ENCODE peak calls at places on chromosomes 3 and 15, in seven cellular contexts. N is anterior cingulate cortex, J is colonic mucosa, Z is upper lobe of right lung, T is left cardiac atrium, C is HT-29, I is HEK293T. E is an unnamed sample.

GRCh38 chr15:78667578-78668236 is 26.7 kb upstream of the CHRNB4 start:
- DNase-seq in N (no peak), J (no peak), Z (no peak), T (no peak), C (no peak), I (no peak), E (no peak)

GRCh38 chr3:174440741-174441587 is 418.2 kb upstream of the NAALADL2 start:
- DNase-seq in N (peak), J (peak), Z (peak), T (peak), C (peak), I (peak), E (peak)

GRCh38 chr15:90667063-90667754 is 49.9 kb upstream of the BLM start:
- DNase-seq in N (no peak), J (no peak), Z (peak), T (no peak), C (no peak), I (no peak), E (no peak)

GRCh38 chr3:45938043-45938435 is 5.2 kb upstream of the CXCR6 start:
- DNase-seq in N (no peak), J (no peak), Z (no peak), T (no peak), C (no peak), I (no peak), E (no peak)

GRCh38 chr15:68205949-68206539 is 912 bp upstream of the CALML4 start:
- DNase-seq in N (no peak), J (peak), Z (peak), T (peak), C (peak), I (no peak), E (peak)

GRCh38 chr3:9422712-9423424 is 25.5 kb downstream of the SETD5 start:
- DNase-seq in N (peak), J (peak), Z (no peak), T (peak), C (peak), I (peak), E (peak)

GRCh38 chr15:68518046-68518445 is 60.7 kb upstream of the CORO2B start:
- DNase-seq in N (no peak), J (no peak), Z (no peak), T (no peak), C (no peak), I (no peak), E (no peak)

GRCh38 chr3:129001101-129001816 is at the start of gene EFCC1:
- DNase-seq in N (no peak), J (peak), Z (peak), T (peak), C (no peak), I (no peak), E (no peak)

GRCh38 chr3:8996681-8997121 is 33.4 kb upstream of the RAD18 start:
- DNase-seq in N (no peak), J (no peak), Z (no peak), T (peak), C (peak), I (no peak), E (peak)

GRCh38 chr3:36372534-36372935 is 7.8 kb upstream of the STAC start:
- DNase-seq in N (no peak), J (no peak), Z (no peak), T (no peak), C (no peak), I (no peak), E (no peak)

GRCh38 chr3:109900774-109901173 is 563.4 kb upstream of the DPPA4 start:
- DNase-seq in N (no peak), J (peak), Z (no peak), T (no peak), C (peak), I (no peak), E (no peak)

GRCh38 chr3:167198949-167199348 is 181.1 kb downstream of the ZBBX start:
- DNase-seq in N (no peak), J (no peak), Z (no peak), T (no peak), C (no peak), I (no peak), E (no peak)

GRCh38 chr3:37279226-37279625 is 104.8 kb upstream of the LRRFIP2 start:
- DNase-seq in N (no peak), J (no peak), Z (no peak), T (no peak), C (no peak), I (no peak), E (no peak)

GRCh38 chr15:61794276-61794675 is 266.0 kb downstream of the VPS13C start:
- DNase-seq in N (no peak), J (no peak), Z (no peak), T (no peak), C (no peak), I (no peak), E (no peak)